ENCODE peak calls at places on chromosomes 3 and 15, in four cellular contexts. One of them, this sample, is unnamed. For H3K9me3, the result is how much of the 10 kb centered on the place peaks cover.

GRCh38 chr15:90594297-90594696 is 64.6 kb downstream of the CRTC3 start:
- DNase-seq in CD4-positive, alpha-beta T cell: peak
- DNase-seq in CD4-positive, alpha-beta memory T cell: peak
- DNase-seq in neural progenitor cell: no peak
- DNase-seq in this sample: peak

GRCh38 chr15:37877851-37878577 is 56.4 kb upstream of the TMCO5A start:
- DNase-seq in CD4-positive, alpha-beta memory T cell: no peak
- DNase-seq in neural progenitor cell: no peak
- DNase-seq in CD4-positive, alpha-beta T cell: no peak
- DNase-seq in this sample: no peak

GRCh38 chr15:70806992-70807712 is 43.8 kb upstream of the UACA start:
- DNase-seq in CD4-positive, alpha-beta T cell: no peak
- DNase-seq in CD4-positive, alpha-beta memory T cell: no peak
- DNase-seq in neural progenitor cell: no peak
- DNase-seq in this sample: peak

GRCh38 chr15:40110866-40111550 is 2.3 kb upstream of the BMF start:
- DNase-seq in CD4-positive, alpha-beta T cell: no peak
- DNase-seq in neural progenitor cell: no peak
- DNase-seq in CD4-positive, alpha-beta memory T cell: no peak
- DNase-seq in this sample: no peak

GRCh38 chr3:112776000-112776399 is 70.7 kb downstream of the CD200R1L start:
- DNase-seq in CD4-positive, alpha-beta T cell: no peak
- DNase-seq in CD4-positive, alpha-beta memory T cell: no peak
- DNase-seq in neural progenitor cell: no peak
- DNase-seq in this sample: no peak

GRCh38 chr3:15859507-15860013 is 61.8 kb upstream of the ANKRD28 start:
- DNase-seq in CD4-positive, alpha-beta memory T cell: peak
- DNase-seq in CD4-positive, alpha-beta T cell: peak
- DNase-seq in neural progenitor cell: peak
- DNase-seq in this sample: peak

GRCh38 chr3:171995486-171995885 is 43.9 kb upstream of the FNDC3B start:
- DNase-seq in neural progenitor cell: no peak
- DNase-seq in CD4-positive, alpha-beta memory T cell: no peak
- DNase-seq in CD4-positive, alpha-beta T cell: no peak
- DNase-seq in this sample: no peak

GRCh38 chr15:73388256-73388781 is 19.6 kb upstream of the HCN4 start:
- DNase-seq in CD4-positive, alpha-beta memory T cell: no peak
- DNase-seq in CD4-positive, alpha-beta T cell: no peak
- DNase-seq in neural progenitor cell: no peak
- DNase-seq in this sample: peak

GRCh38 chr3:143975549-143976152 is 4.0 kb downstream of the DIPK2A start:
- DNase-seq in neural progenitor cell: peak
- DNase-seq in CD4-positive, alpha-beta T cell: no peak
- DNase-seq in CD4-positive, alpha-beta memory T cell: no peak
- DNase-seq in this sample: no peak

GRCh38 chr3:5787863-5788488 is 600.5 kb downstream of the EDEM1 start:
- DNase-seq in neural progenitor cell: peak
- DNase-seq in CD4-positive, alpha-beta memory T cell: no peak
- DNase-seq in CD4-positive, alpha-beta T cell: no peak
- DNase-seq in this sample: peak

GRCh38 chr3:12895391-12896205 is 54.2 kb upstream of the RPL32 start:
- DNase-seq in CD4-positive, alpha-beta memory T cell: peak
- DNase-seq in neural progenitor cell: no peak
- DNase-seq in CD4-positive, alpha-beta T cell: no peak
- DNase-seq in this sample: no peak

GRCh38 chr3:133038089-133038730 is at the start of gene TMEM108:
- DNase-seq in CD4-positive, alpha-beta T cell: no peak
- DNase-seq in neural progenitor cell: peak
- DNase-seq in CD4-positive, alpha-beta memory T cell: no peak
- DNase-seq in this sample: peak

GRCh38 chr3:84980011-84980410 is 21.2 kb downstream of the CADM2 start:
- DNase-seq in CD4-positive, alpha-beta T cell: no peak
- DNase-seq in neural progenitor cell: peak
- DNase-seq in CD4-positive, alpha-beta memory T cell: no peak
- DNase-seq in this sample: no peak

GRCh38 chr3:67459796-67460195 is 194.6 kb downstream of the SUCLG2 start:
- DNase-seq in CD4-positive, alpha-beta memory T cell: no peak
- DNase-seq in neural progenitor cell: no peak
- DNase-seq in CD4-positive, alpha-beta T cell: no peak
- DNase-seq in this sample: no peak

GRCh38 chr15:82551646-82552247 is 11.5 kb upstream of the RPS17 start:
- DNase-seq in CD4-positive, alpha-beta T cell: no peak
- DNase-seq in neural progenitor cell: no peak
- DNase-seq in CD4-positive, alpha-beta memory T cell: no peak
- DNase-seq in this sample: no peak

GRCh38 chr3:160253298-160253697 is 28.1 kb downstream of the C3orf80 start:
- DNase-seq in CD4-positive, alpha-beta memory T cell: no peak
- DNase-seq in neural progenitor cell: no peak
- DNase-seq in CD4-positive, alpha-beta T cell: no peak
- DNase-seq in this sample: no peak
- H3K9me3 ChIP-seq in CD4-positive, alpha-beta memory T cell: under half
- H3K9me3 ChIP-seq in neural progenitor cell: under half
- H3K9me3 ChIP-seq in CD4-positive, alpha-beta T cell: under half
- H3K9me3 ChIP-seq in this sample: under half

GRCh38 chr15:47477253-47477652 is 240.1 kb upstream of the SEMA6D start:
- DNase-seq in CD4-positive, alpha-beta T cell: no peak
- DNase-seq in neural progenitor cell: no peak
- DNase-seq in CD4-positive, alpha-beta memory T cell: no peak
- DNase-seq in this sample: no peak
- H3K9me3 ChIP-seq in CD4-positive, alpha-beta T cell: under half
- H3K9me3 ChIP-seq in neural progenitor cell: under half
- H3K9me3 ChIP-seq in CD4-positive, alpha-beta memory T cell: under half
- H3K9me3 ChIP-seq in this sample: under half

DNA sequence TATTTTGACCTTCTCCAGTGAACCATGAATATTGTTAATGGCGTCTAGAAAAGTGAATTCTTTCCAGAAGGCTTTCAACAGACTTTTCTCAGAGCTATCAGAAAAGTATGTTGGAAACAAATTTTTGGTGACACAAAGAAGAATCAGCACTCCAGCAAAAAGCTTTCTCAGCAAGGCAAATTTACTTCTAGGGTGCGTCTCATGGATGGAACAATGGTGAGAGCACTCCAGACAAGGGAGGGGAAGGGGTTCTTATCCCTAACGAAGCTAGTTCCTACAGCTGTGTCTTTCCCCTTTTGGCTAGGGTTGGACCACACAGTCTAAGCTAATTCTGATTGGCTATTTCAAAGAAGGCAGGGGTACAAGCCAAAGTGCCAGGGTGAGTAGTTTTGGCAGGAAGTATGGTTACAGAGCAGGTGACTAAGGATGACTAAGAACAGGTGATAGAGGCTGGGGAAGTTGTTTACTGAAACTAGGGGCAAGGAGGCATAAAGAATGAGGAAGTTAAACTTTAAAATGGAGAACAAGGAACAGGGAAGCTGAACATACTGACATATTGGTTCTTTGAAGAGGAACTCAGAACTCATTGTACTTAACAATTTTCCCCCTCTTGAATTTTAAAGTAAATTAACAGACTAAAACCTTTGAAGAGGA is 959.8 kb downstream of the NAALADL2 start:
- DNase-seq in neural progenitor cell: no peak
- DNase-seq in CD4-positive, alpha-beta memory T cell: no peak
- DNase-seq in CD4-positive, alpha-beta T cell: no peak
- DNase-seq in this sample: no peak
- H3K9me3 ChIP-seq in neural progenitor cell: under half
- H3K9me3 ChIP-seq in CD4-positive, alpha-beta memory T cell: under half
- H3K9me3 ChIP-seq in CD4-positive, alpha-beta T cell: under half
- H3K9me3 ChIP-seq in this sample: under half

GRCh38 chr3:38696034-38696433 is 46.5 kb upstream of the SCN5A start:
- DNase-seq in neural progenitor cell: no peak
- DNase-seq in CD4-positive, alpha-beta T cell: no peak
- DNase-seq in CD4-positive, alpha-beta memory T cell: no peak
- DNase-seq in this sample: no peak
- H3K9me3 ChIP-seq in neural progenitor cell: under half
- H3K9me3 ChIP-seq in CD4-positive, alpha-beta T cell: under half
- H3K9me3 ChIP-seq in CD4-positive, alpha-beta memory T cell: under half
- H3K9me3 ChIP-seq in this sample: under half

DNA sequence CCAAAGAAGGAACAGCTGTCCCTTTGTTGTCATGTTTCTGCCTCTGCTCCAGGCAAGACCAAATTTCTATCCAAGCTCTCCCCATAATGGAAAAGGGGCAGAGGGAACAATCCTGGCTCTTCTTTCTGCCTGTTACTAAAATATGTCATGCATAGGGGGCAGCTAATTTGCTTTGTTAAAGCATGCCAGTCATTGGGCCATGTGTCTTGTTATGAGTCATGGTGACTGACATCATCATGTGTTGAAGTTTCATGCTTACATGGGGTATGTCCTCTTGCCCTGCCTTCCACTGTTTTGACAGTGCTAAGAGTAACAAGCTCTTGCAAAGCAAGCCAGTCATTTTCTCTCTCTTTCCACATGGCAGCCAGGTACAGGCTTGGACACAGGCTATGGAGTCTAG is 268.9 kb downstream of the GABRB3 start:
- DNase-seq in CD4-positive, alpha-beta T cell: no peak
- DNase-seq in neural progenitor cell: no peak
- DNase-seq in CD4-positive, alpha-beta memory T cell: no peak
- DNase-seq in this sample: no peak
- H3K9me3 ChIP-seq in CD4-positive, alpha-beta T cell: under half
- H3K9me3 ChIP-seq in neural progenitor cell: under half
- H3K9me3 ChIP-seq in CD4-positive, alpha-beta memory T cell: under half
- H3K9me3 ChIP-seq in this sample: under half